ENCODE peak calls at places on chromosomes 11 and 22, in six cellular contexts. W, G, X, U, N and Z are unnamed samples.

GRCh38 chr22:26679003-26679629 is 21.7 kb downstream of the MIAT start:
- DNase-seq in U (peak; percentile 74), W (peak; percentile 60), X (peak; percentile 73), G (peak; percentile 70), N (peak; percentile 90), Z (peak; percentile 85)

GRCh38 chr11:29634248-29634647 is 382.6 kb downstream of the KCNA4 start:
- DNase-seq in X (no peak), U (no peak), G (no peak), W (no peak), N (peak; percentile 27), Z (no peak)

GRCh38 chr11:75421035-75421602 is 11.9 kb downstream of the KLHL35 start:
- DNase-seq in N (no peak), G (no peak), U (no peak), W (no peak), X (peak; percentile 56), Z (no peak)

GRCh38 chr11:75565221-75565814 is 3.3 kb downstream of the SERPINH1 start:
- DNase-seq in N (no peak), W (no peak), U (peak; percentile 67), G (no peak), X (no peak), Z (no peak)

GRCh38 chr11:19342036-19342435 is 101.3 kb upstream of the E2F8 start:
- DNase-seq in N (no peak), G (no peak), W (no peak), X (no peak), U (no peak), Z (no peak)

GRCh38 chr11:2538951-2539735 is 94.3 kb downstream of the KCNQ1 start:
- DNase-seq in U (no peak), W (no peak), X (no peak), N (no peak), G (no peak), Z (no peak)

GRCh38 chr11:126561327-126561893 is 205.9 kb downstream of the ST3GAL4 start:
- DNase-seq in N (peak; percentile 91), G (peak; percentile 73), W (peak; percentile 33), U (peak; percentile 65), X (peak; percentile 47), Z (peak; percentile 81)

GRCh38 chr11:36412781-36413383 is 97.2 kb downstream of the TRAF6 start:
- DNase-seq in N (no peak), G (no peak), W (no peak), U (peak; percentile 42), X (no peak), Z (no peak)

GRCh38 chr11:101706541-101706940 is 122.7 kb upstream of the TRPC6 start:
- DNase-seq in U (peak; percentile 80), X (no peak), N (no peak), W (no peak), G (no peak), Z (no peak)

GRCh38 chr22:49627217-49628181 is 200.2 kb downstream of the BRD1 start:
- DNase-seq in N (no peak), G (no peak), W (peak; percentile 12), U (no peak), X (no peak), Z (no peak)

GRCh38 chr22:42300286-42301071 is 30.0 kb upstream of the TCF20 start:
- DNase-seq in U (no peak), W (peak; percentile 83), X (peak; percentile 44), G (no peak), N (no peak), Z (no peak)

GRCh38 chr11:128707671-128708070 is 13.8 kb downstream of the FLI1 start:
- DNase-seq in G (no peak), U (peak; percentile 22), N (no peak), W (no peak), X (no peak), Z (no peak)

GRCh38 chr22:35630387-35630793 is 13.3 kb upstream of the MB start:
- DNase-seq in N (peak; percentile 39), W (peak; percentile 60), U (peak; percentile 33), G (no peak), X (no peak), Z (peak; percentile 54)

GRCh38 chr11:33701302-33701701 is 676 bp upstream of the C11orf91 start:
- DNase-seq in U (peak; percentile 38), W (no peak), N (no peak), G (peak; percentile 18), X (no peak), Z (no peak)

GRCh38 chr22:40404251-40405177 is 34.1 kb downstream of the SGSM3 start:
- DNase-seq in X (no peak), G (no peak), N (no peak), U (no peak), W (no peak), Z (no peak)

GRCh38 chr11:2120359-2121100 is 18.7 kb downstream of the IGF2 start:
- DNase-seq in G (no peak), W (no peak), N (peak; percentile 52), X (no peak), U (no peak), Z (no peak)

GRCh38 chr11:107116358-107116757 is 98.1 kb upstream of the GUCY1A2 start:
- DNase-seq in X (no peak), W (no peak), U (no peak), G (no peak), N (no peak), Z (peak; percentile 15)

GRCh38 chr11:121563900-121564822 is 111.4 kb upstream of the SORL1-AS1 start:
- DNase-seq in U (peak; percentile 21), N (no peak), W (no peak), G (no peak), X (no peak), Z (no peak)

GRCh38 chr11:127412234-127412633 is 411.7 kb upstream of the KIRREL3 start:
- DNase-seq in U (no peak), X (no peak), G (no peak), W (no peak), N (no peak), Z (no peak)

GRCh38 chr11:646214-646613 is 9.1 kb downstream of the DRD4 start:
- DNase-seq in G (no peak), W (no peak), U (no peak), N (no peak), X (peak; percentile 18), Z (no peak)

GRCh38 chr11:20949585-20949984 is 280.2 kb downstream of the NELL1 start:
- DNase-seq in W (no peak), G (no peak), U (no peak), X (no peak), N (no peak), Z (no peak)

GRCh38 chr11:70251583-70252285 is 18.8 kb upstream of the PPFIA1 start:
- DNase-seq in U (no peak), X (no peak), W (peak; percentile 52), G (no peak), N (peak; percentile 33), Z (no peak)

DNA sequence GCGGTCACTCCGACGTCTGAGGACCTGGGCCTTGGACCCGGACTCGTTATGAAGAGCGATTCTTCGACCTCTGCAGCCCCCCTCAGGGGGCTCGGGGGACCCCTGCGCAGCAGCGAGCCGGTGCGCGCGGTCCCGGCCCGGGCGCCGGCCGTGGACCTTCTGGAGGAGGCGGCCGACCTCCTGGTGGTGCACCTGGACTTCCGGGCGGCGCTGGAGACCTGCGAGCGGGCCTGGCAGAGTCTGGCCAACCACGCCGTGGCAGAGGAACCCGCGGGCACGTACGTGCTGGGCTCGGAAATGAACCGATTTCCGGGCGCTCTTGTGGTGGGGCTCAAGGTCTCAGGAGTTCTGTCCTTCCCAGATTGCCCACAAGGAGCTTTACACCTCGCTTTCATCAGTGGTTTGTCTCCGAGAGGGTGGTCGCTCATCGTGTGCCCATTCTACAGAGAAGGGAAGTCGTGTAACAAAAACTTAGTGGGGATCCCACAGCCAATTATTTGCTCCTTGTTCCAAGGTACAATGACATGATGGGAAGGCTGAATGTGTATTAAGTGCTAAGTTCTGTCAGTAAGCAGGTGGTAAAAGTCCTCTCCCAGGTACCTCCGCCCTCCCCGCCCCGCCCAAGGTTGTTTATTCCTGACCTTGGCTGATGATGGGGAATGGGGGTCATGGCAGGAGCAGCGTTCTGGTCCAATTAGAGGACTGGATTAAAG is 695 bp downstream of the PEX26 start:
- DNase-seq in G (peak; percentile 70), U (peak; percentile 15), N (peak; percentile 70), X (peak; percentile 78), W (peak; percentile 30), Z (peak; percentile 28)
- TF ChIP-seq CTCF in G (peak; percentile 15), U (no peak), N (no peak), X (no peak), W (no peak), Z (no peak)

GRCh38 chr11:43555811-43556210 is 124.7 kb upstream of the HSD17B12 start:
- DNase-seq in X (no peak), G (no peak), U (peak; percentile 58), W (no peak), N (no peak), Z (peak; percentile 50)
- TF ChIP-seq EZH2 in X (no peak), G (no peak), U (no peak), W (no peak), N (no peak), Z (no peak)

DNA sequence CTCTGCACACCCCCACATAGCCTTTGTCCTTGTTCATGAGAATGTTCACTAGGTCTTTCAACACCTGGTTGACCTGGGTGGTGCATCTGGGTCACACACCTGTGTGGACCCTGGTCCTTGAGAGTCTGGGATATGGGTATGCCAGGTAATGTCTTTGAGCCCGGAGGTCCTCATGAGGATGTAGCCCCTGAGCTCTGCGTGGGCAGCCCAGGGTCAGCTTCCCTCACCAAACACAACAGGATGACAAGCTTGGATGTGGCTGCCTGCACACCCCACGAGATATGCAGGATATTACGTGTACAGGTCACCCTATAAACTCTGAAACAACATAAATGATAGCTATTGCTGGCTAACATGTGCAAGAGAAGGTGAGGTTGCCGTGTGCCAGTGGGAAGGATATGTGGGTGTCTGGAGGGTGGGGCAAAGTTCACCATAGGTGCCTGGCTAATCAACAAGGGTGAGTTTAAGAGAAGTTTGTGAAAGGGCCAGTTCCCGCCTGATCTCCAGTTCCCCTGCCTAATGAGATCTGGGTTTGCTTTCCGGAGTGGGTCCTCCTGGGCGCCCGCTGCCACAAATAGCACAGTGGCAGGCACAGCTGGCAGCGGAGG is 1.3 kb upstream of the PPARA start:
- DNase-seq in U (no peak), G (no peak), X (no peak), W (no peak), N (no peak), Z (no peak)
- H3K4me3 ChIP-seq in U (no peak overlapping the region), G (peak overlapping the region; percentile 94), X (peak overlapping the region; percentile 57), W (peak overlapping the region; percentile 88), N (peak overlapping the region; percentile 74), Z (no peak overlapping the region)

GRCh38 chr11:22926341-22926740 is 66.1 kb upstream of the CCDC179 start:
- DNase-seq in N (no peak), U (no peak), G (no peak), W (no peak), X (no peak), Z (no peak)

GRCh38 chr11:22923561-22923960 is 63.3 kb upstream of the CCDC179 start:
- DNase-seq in G (no peak), N (no peak), W (no peak), X (no peak), U (no peak), Z (no peak)

GRCh38 chr11:22922672-22923071 is 62.4 kb upstream of the CCDC179 start:
- DNase-seq in G (no peak), W (no peak), X (no peak), U (no peak), N (no peak), Z (no peak)

DNA sequence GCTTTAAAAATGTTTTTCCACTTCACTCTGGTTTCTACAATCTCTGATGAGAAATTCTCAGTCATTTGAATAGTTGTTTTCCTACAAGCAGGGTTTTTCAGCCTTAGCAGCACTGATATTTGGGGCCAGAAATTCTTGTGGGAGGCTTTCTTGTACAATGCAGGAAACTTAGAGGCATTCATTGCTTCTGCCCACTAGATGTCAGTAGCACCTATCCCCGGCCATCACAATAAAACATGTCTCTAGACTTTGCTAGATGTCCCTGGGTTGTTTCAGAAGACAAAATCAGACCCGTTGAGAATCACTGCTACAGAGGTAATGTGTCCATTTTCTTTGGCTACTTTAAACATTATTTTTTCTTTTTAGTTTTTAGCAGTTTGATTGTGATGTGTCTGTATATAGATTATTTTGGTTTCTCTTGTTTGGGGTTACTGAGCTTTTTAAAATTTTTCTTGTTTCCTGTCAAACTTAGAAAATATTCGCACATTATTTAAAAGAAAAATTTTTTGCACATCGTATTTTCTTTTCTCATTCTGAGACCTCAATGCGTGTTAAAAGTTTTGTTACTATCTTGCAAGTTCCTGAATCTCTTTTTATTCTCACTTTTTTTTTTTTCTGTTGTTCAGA is 60.8 kb upstream of the CCDC179 start:
- DNase-seq in U (peak; percentile 68), X (no peak), N (peak; percentile 81), W (peak; percentile 3), G (peak; percentile 64), Z (peak; percentile 64)
- TF ChIP-seq CTCF in U (peak; percentile 93), X (peak; percentile 27), N (peak; percentile 79), W (peak; percentile 61), G (peak; percentile 80), Z (peak; percentile 66)